ENCODE peak calls at places on chromosomes 3 and 15, in four cellular contexts. X is A549, P is foreskin keratinocyte, N is fibroblast of lung. C is an unnamed sample.

GRCh38 chr3:21169858-21170257 is 581.2 kb downstream of the ZNF385D start:
- DNase-seq in X (no peak), P (no peak), N (no peak), C (no peak)

GRCh38 chr15:90902996-90903732 is at the start of gene MAN2A2:
- DNase-seq in X (peak), P (no peak), N (peak), C (peak)

GRCh38 chr15:30872341-30872748 is 31.4 kb upstream of the FAN1 start:
- DNase-seq in X (no peak), P (no peak), N (peak), C (no peak)

GRCh38 chr3:150180349-150180748 is 209.7 kb upstream of the PFN2 start:
- DNase-seq in X (peak), P (no peak), N (peak), C (peak)

GRCh38 chr3:64551697-64552096 is 136.1 kb downstream of the ADAMTS9 start:
- DNase-seq in X (peak), P (no peak), N (no peak), C (no peak)

GRCh38 chr3:136750209-136750921 is 1.8 kb downstream of the STAG1 start:
- DNase-seq in X (peak), P (no peak), N (peak), C (no peak)

GRCh38 chr3:16455946-16456345 is 57.6 kb downstream of the RFTN1 start:
- DNase-seq in X (no peak), P (no peak), N (no peak), C (no peak)

GRCh38 chr3:171065732-171066131 is 39.2 kb upstream of the SLC2A2 start:
- DNase-seq in X (no peak), P (no peak), N (no peak), C (no peak)

GRCh38 chr15:94168250-94168649 is 63.1 kb upstream of the MCTP2 start:
- DNase-seq in X (peak), P (no peak), N (no peak), C (no peak)

GRCh38 chr15:43225201-43225949 is 4.6 kb upstream of the EPB42 start:
- DNase-seq in X (peak), P (no peak), N (peak), C (peak)

GRCh38 chr3:70233812-70234211 is 78.6 kb downstream of the MDFIC2 start:
- DNase-seq in X (no peak), P (no peak), N (no peak), C (no peak)

GRCh38 chr3:107142171-107142570 is 235.1 kb upstream of the CCDC54 start:
- DNase-seq in X (no peak), P (no peak), N (no peak), C (no peak)

DNA sequence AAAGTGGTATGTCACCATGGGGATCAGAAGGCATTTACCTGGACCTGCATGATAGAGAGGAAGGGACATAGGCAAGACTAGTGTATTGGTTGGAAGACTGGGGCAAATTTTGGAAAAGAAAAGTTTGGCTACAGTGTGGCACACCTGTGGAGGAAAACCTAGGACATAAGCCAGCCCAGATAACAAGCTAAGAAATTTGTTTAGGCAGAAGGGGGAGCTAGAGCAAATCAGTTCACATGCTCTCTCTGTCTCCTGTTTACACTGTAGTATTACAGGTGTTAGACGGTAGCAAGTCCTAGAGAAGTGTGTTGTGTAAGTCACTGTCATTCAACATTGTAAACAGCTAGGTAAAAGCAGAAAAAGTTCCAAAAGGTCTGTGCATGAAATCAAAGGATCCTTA is 11.9 kb upstream of the ALDH1A2 start:
- DNase-seq in X (no peak), P (no peak), N (no peak), C (no peak)
- TF ChIP-seq CTCF in X (peak), P (peak), N (no peak), C (peak)

GRCh38 chr3:123642182-123642956 is 57.5 kb upstream of the HACD2 start:
- DNase-seq in X (peak), P (peak), N (peak), C (peak)
- TF ChIP-seq CTCF in X (peak), P (peak), N (peak), C (peak)

GRCh38 chr15:74297867-74298266 is 61.7 kb downstream of the CCDC33 start:
- DNase-seq in X (no peak), P (no peak), N (no peak), C (no peak)

GRCh38 chr15:74300057-74300620 is 64.0 kb downstream of the CCDC33 start:
- DNase-seq in X (no peak), P (no peak), N (no peak), C (no peak)

GRCh38 chr15:74294010-74294409 is 57.9 kb downstream of the CCDC33 start:
- DNase-seq in X (no peak), P (no peak), N (no peak), C (no peak)

GRCh38 chr15:74293021-74293810 is 57.1 kb downstream of the CCDC33 start:
- DNase-seq in X (no peak), P (no peak), N (no peak), C (no peak)

GRCh38 chr15:74295800-74296199 is 59.7 kb downstream of the CCDC33 start:
- DNase-seq in X (no peak), P (no peak), N (no peak), C (no peak)
- TF ChIP-seq CTCF in X (no peak), P (no peak), N (no peak), C (no peak)

DNA sequence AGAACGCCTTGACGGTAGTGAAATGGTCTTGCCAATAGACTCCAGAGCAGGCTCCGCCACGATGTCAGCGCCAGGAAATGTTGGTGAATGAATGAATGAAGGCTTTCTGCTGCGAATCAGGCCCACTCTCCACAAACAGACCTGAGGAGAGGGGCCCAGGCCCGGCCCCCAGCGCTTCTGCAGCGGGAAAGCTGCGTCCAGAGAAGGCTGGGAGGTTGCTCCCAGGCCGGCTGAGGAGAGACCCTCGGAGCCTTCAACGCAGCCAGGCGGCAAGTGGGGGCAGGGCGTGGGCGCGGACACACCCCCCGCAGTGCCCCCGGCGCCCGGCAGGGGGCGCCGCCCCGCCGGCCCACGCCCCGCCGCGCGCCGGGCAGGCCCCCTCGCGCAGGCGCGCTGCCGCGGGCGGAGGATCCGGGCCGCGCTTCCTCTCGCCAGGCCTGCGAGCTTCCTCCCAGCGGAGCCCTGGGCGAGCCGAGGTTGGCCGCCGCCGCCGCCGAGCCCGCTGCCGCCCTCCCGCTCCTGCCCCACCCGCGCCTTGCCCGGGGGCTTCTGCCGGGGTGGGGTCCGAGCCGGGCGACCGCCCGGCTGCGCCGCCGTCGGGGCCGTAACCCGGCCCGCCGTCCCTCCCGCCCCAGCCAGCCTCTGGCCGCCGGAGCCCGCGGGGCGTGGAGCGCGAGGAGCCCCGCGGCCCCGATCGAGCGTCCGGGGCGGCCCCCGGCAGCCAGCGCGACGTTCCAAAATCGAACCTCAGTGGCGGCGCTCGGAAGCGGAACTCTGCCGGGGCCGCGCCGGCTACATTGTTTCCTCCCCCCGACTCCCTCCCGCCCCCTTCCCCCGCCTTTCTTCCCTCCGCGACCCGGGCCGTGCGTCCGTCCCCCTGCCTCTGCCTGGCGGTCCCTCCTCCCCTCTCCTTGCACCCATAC is at the start of gene CSK:
- DNase-seq in X (peak), P (no peak), N (peak), C (peak)
- TF ChIP-seq CTCF in X (peak), P (peak), N (peak), C (peak)

GRCh38 chr15:59736181-59736580 is 47.1 kb upstream of the BNIP2 start:
- DNase-seq in X (peak), P (no peak), N (no peak), C (peak)

GRCh38 chr15:59739557-59740186 is 50.6 kb upstream of the BNIP2 start:
- DNase-seq in X (no peak), P (no peak), N (no peak), C (no peak)

GRCh38 chr15:59746777-59747176 is 57.7 kb upstream of the BNIP2 start:
- DNase-seq in X (no peak), P (no peak), N (no peak), C (no peak)

GRCh38 chr15:59738676-59739075 is 49.6 kb upstream of the BNIP2 start:
- DNase-seq in X (no peak), P (no peak), N (no peak), C (no peak)

DNA sequence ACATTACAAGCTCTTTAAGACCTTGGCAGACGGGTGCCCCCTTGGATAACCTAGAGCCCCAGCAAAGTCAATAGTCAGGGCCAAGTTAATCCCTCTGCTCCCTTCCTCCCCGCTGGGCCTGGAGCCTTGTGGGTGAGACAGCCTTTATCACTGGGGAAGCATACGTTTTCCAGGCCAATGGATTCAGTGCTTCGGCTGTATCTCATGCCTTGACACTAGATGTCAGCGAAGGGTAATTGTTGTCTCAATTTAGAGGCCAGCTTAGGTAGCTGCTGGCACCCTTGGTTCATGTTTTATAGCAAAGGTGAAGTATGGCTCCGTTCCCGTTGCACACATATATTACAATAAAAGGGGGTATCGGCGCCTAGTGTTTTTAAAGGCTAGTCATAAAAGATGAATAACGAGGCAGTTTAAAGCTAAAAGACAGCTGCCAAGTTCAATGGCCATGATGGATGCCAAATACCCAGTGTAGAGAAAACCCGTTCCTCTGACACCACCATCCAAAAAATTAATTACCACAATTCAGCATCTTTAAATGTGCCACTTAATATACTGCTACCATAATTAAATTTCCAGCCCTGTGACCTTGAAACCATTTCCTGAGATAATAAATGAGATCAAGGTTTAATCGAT is 52.3 kb upstream of the BNIP2 start:
- DNase-seq in X (peak), P (peak), N (peak), C (no peak)
- TF ChIP-seq CTCF in X (peak), P (peak), N (no peak), C (peak)

GRCh38 chr3:168512802-168513201 is 417.1 kb upstream of the GOLIM4 start:
- DNase-seq in X (no peak), P (no peak), N (no peak), C (no peak)

GRCh38 chr3:168506589-168506988 is 410.9 kb upstream of the GOLIM4 start:
- DNase-seq in X (no peak), P (no peak), N (no peak), C (no peak)

GRCh38 chr3:168514252-168514651 is 418.5 kb upstream of the GOLIM4 start:
- DNase-seq in X (no peak), P (no peak), N (no peak), C (no peak)

DNA sequence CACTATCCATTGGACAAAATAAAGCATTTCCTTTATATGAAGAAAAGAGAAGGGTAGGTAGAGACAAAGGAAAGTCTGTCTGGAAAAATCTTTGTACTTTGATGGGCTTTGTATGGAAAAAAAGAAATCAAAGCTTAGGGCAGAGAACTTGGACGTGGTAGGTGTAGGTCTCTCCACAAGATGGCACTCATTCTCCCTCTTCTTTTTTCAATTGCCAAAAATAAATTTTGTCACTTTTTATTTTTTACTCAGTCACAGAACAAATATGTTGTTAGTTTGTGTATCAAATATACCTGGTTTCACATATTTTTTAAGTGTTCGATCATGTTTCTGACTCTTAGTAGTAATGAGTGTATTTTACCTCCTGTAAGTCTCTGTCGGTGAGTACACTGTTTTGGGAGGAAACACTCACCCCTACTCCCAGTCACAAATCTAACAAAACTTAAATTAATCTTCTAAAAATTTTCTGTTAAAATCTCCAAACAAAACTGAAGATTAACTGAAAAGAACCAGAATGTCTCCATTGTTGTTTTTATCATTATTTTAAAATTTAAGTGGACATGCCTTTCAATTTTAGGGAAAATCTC is 415.8 kb upstream of the GOLIM4 start:
- DNase-seq in X (peak), P (no peak), N (peak), C (peak)
- TF ChIP-seq CTCF in X (peak), P (peak), N (peak), C (peak)

GRCh38 chr3:133667118-133667517 is 5.4 kb upstream of the TOPBP1 start:
- DNase-seq in X (no peak), P (no peak), N (no peak), C (no peak)

GRCh38 chr3:133661454-133662255 is at the start of gene TOPBP1:
- DNase-seq in X (peak), P (no peak), N (peak), C (peak)

GRCh38 chr3:133663569-133664313 is 2.0 kb upstream of the TOPBP1 start:
- DNase-seq in X (peak), P (no peak), N (peak), C (peak)

GRCh38 chr3:133659806-133660205 is 1.9 kb downstream of the TOPBP1 start:
- DNase-seq in X (no peak), P (no peak), N (no peak), C (no peak)

DNA sequence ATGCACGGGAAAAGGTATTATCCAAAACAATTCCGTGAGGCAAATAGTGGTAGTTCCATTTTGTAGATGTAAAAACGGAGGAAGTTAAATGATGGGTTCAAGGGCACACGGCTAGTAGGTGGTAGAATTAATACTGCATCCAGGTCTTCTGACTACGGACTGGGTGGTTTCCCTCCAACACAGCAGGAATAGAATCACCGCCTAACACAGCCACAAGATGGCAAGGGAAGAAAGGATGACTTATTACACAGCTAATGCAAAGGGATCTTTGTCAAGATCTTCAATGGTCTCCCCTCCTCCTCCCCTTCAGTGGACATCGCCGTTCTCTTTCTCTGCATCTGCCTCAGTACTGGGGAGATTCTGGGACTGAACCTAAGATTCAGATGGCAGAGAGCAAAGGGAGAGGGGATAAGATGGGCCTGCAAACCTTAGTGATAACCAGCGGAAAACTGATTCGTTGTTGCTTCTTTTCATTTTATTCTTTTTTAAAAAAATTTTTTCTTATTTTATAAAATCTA is 574 bp upstream of the TOPBP1 start:
- DNase-seq in X (peak), P (no peak), N (peak), C (peak)
- TF ChIP-seq CTCF in X (no peak), P (peak), N (no peak), C (no peak)

DNA sequence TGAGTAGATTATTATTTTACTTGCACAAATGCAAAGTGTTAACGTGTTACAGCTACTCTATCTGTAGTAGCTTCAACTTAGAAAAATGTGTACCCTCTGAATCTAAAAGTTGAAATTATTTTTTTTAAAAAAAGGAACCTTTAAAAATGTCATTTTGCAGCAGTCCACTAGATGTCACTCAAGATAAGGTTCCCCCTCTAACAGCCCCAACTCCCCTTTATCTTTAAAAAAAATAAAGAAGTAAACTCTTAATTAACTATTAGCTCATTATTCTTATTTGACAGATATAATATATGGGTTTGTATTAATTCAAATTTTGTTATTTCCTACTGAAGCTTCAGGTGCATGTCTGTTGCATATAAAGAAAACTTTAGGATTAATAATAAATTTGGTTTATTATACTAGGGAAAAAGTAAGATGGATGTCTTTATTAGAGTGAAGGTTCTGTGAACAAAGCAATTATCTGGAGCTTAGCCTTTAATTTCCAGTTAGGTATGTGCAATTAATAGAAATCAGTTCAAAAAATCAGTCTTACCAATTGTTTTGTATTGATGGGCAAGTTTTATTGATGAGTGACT is 288.5 kb downstream of the VGLL3 start:
- DNase-seq in X (no peak), P (no peak), N (peak), C (no peak)
- TF ChIP-seq CTCF in X (peak), P (peak), N (peak), C (peak)

GRCh38 chr3:15205934-15206661 is at the start of gene CAPN7:
- DNase-seq in X (peak), P (peak), N (peak), C (peak)
- TF ChIP-seq CTCF in X (peak), P (peak), N (peak), C (peak)